ENCODE peak calls at places on chromosomes 4 and X, in seven cellular contexts. X is CD4-positive, alpha-beta T cell; J is neural progenitor cell; N is heart left ventricle; H is lung; E is psoas muscle; R is CD8-positive, alpha-beta memory T cell. Q is an unnamed sample.
A peak's percentile ranks its signal among the peaks of the same experiment; 100 is the strongest.

GRCh38 chr4:32847466-32847865 is 2127.3 kb downstream of the PCDH7 start:
- DNase-seq in J (peak; percentile 30), X (no peak), E (no peak), H (no peak), N (no peak), R (no peak), Q (no peak)

GRCh38 chrX:111353810-111354209 is 58.2 kb downstream of the DCX start:
- DNase-seq in N (no peak), X (no peak), R (no peak), J (no peak), H (no peak), E (no peak), Q (no peak)

GRCh38 chr4:143626134-143626859 is 74.2 kb downstream of the FREM3 start:
- DNase-seq in R (no peak), J (no peak), X (no peak), N (peak; percentile 85), H (peak; percentile 34), E (peak; percentile 79), Q (no peak)

GRCh38 chrX:42085836-42086235 is 162.5 kb upstream of the CASK start:
- DNase-seq in J (no peak), R (no peak), H (no peak), N (no peak), X (no peak), E (no peak), Q (no peak)

GRCh38 chrX:43870758-43871419 is 11.4 kb downstream of the MAOB start:
- DNase-seq in R (no peak), H (no peak), X (no peak), E (no peak), J (no peak), N (peak; percentile 69), Q (no peak)

GRCh38 chrX:130245441-130245840 is 23.3 kb downstream of the ZNF280C start:
- DNase-seq in E (no peak), J (no peak), X (no peak), N (no peak), R (no peak), H (no peak), Q (no peak)

GRCh38 chrX:5399403-5399802 is 829.3 kb downstream of the NLGN4X start:
- DNase-seq in R (no peak), J (peak; percentile 6), X (no peak), N (no peak), E (peak; percentile 54), H (no peak), Q (no peak)

GRCh38 chr4:21469438-21470032 is 479.0 kb downstream of the KCNIP4 start:
- DNase-seq in J (peak; percentile 31), E (no peak), X (no peak), N (no peak), H (no peak), R (no peak), Q (no peak)

GRCh38 chr4:177118596-177118995 is 191.1 kb upstream of the NEIL3 start:
- DNase-seq in N (peak; percentile 54), X (no peak), R (no peak), J (no peak), H (no peak), E (no peak), Q (no peak)

GRCh38 chr4:91840359-91840758 is 463.4 kb upstream of the GRID2 start:
- DNase-seq in J (no peak), E (no peak), R (no peak), N (no peak), X (no peak), H (no peak), Q (no peak)

GRCh38 chr4:113781439-113782040 is 20.0 kb upstream of the CAMK2D start:
- DNase-seq in E (no peak), J (peak; percentile 14), H (no peak), R (no peak), N (no peak), X (no peak), Q (no peak)

GRCh38 chrX:70422886-70423336 is at the start of gene GDPD2:
- DNase-seq in X (no peak), R (no peak), H (no peak), J (peak; percentile 89), E (no peak), N (no peak), Q (no peak)

GRCh38 chr4:61397174-61397573 is 197.0 kb downstream of the ADGRL3 start:
- DNase-seq in H (no peak), N (no peak), J (no peak), E (no peak), X (no peak), R (no peak), Q (no peak)

GRCh38 chr4:131584587-131584986 is 1564.5 kb upstream of the PCDH10 start:
- DNase-seq in J (no peak), E (no peak), H (no peak), X (no peak), R (no peak), N (no peak), Q (no peak)

GRCh38 chrX:147174596-147174995 is 360.1 kb upstream of the CXorf51A start:
- DNase-seq in X (no peak), J (no peak), R (no peak), H (no peak), E (no peak), N (no peak), Q (no peak)

GRCh38 chr4:56160631-56161030 is 211.9 kb downstream of the CEP135 start:
- DNase-seq in R (no peak), H (no peak), E (no peak), N (no peak), J (no peak), X (no peak), Q (no peak)

GRCh38 chr4:422587-422986 is 76.4 kb downstream of the ZNF721 start:
- DNase-seq in H (no peak), N (no peak), J (no peak), R (no peak), X (no peak), E (no peak), Q (no peak)
- H3K9me3 ChIP-seq in H (peaks cover 41% of the 10 kb centered on the region), N (peaks cover 27% of the 10 kb centered on the region), J (peaks cover 54% of the 10 kb centered on the region), R (peaks cover 54% of the 10 kb centered on the region), X (peaks cover 91% of the 10 kb centered on the region), E (peaks cover 100% of the 10 kb centered on the region), Q (peaks cover 65% of the 10 kb centered on the region)

DNA sequence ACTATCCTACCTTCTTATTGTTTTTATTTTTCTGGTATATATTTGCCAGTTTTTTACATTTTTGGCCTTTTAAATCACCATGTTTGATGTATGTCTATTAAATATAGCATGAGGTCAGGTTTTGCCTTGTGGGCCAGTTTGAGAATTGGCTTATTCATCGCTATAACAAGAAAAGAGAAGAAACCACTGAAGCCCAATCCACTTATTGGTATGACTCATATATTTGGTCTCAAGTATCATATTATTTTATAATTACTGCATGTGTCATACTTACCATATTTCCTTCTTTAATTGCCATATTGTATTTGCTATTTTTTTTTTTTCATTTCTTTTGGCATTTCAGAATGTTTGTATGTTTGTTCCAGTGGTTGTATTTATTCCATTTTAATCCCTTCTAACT is 99.3 kb downstream of the IRF2 start:
- DNase-seq in H (no peak), N (no peak), E (no peak), X (no peak), J (no peak), R (no peak), Q (no peak)
- H3K9me3 ChIP-seq in H (no peaks in the 10 kb centered on the region), N (no peaks in the 10 kb centered on the region), E (no peaks in the 10 kb centered on the region), X (no peaks in the 10 kb centered on the region), J (no peaks in the 10 kb centered on the region), R (no peaks in the 10 kb centered on the region), Q (no peaks in the 10 kb centered on the region)

DNA sequence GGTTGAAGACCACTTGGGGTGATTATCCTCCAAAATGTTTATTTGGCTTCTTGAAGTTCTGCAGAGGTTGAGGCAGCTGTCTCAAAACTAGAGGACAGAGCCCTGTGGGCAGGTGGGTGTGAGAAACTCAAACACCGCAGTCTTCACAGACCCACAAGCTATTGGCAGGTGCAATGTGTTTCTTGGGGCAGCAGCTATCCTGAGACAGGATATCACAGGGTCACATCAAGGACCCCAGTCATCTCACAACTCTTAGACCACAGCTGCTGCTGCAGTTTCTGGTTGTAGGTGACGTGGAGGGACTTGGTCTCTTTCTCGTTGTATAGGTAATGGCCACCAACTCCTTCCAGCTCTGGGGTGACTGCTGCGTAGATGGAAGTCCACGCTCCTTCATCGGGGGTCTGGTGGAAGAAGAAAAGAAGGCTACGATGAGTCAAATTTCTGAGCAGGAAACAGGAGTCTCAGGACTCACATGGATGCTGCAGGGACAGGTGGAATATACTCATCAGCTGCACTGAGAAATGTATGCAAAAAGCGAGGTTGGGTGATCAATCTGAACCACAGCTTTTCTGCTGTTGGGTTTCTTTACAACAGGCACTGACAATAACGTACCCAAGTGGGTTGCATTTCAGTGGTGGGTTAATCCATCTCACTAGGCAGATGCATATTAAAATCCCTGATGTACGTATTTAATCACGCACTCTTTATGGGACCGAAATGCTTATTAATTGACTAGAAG is 279.8 kb downstream of the DHRSX start:
- DNase-seq in E (no peak), N (no peak), R (no peak), X (no peak), H (no peak), J (no peak), Q (no peak)
- H3K9me3 ChIP-seq in E (peaks cover 9% of the 10 kb centered on the region), N (no peaks in the 10 kb centered on the region), R (peaks cover 12% of the 10 kb centered on the region), X (peaks cover 54% of the 10 kb centered on the region), H (peaks cover 3% of the 10 kb centered on the region), J (no peaks in the 10 kb centered on the region), Q (peaks cover 13% of the 10 kb centered on the region)

GRCh38 chr4:86652332-86652932 is 58.3 kb downstream of the PTPN13 start:
- DNase-seq in N (no peak), R (no peak), E (no peak), X (no peak), J (no peak), H (no peak), Q (no peak)
- H3K9me3 ChIP-seq in N (no peaks in the 10 kb centered on the region), R (no peaks in the 10 kb centered on the region), E (peaks cover 21% of the 10 kb centered on the region), X (peaks cover 15% of the 10 kb centered on the region), J (peaks cover 52% of the 10 kb centered on the region), H (peaks cover 6% of the 10 kb centered on the region), Q (peaks cover 11% of the 10 kb centered on the region)

GRCh38 chr4:12961713-12962112 is 522.4 kb downstream of the RAB28 start:
- DNase-seq in J (no peak), N (no peak), R (no peak), X (no peak), E (no peak), H (no peak), Q (no peak)

GRCh38 chr4:12957108-12957507 is 527.0 kb downstream of the RAB28 start:
- DNase-seq in J (no peak), E (no peak), R (no peak), X (no peak), N (no peak), H (no peak), Q (no peak)

DNA sequence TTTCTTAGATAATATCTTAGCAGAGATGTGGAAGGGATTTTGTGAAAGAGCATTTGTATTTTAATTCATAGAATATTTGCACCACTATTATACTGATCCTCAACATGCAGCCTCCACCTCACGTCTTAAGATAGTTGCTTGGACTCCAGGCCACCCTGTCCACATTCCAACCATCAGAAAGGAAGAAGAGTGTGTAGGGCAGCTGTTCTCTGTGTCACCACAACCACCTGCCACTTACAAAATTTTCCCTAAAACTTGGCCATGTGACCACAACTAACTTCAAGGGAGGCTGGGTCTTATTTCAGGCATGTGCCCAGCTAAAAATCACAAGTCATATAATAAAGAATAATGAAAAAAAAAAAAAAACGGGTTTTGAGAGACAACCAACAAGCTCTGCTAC is 528.1 kb downstream of the RAB28 start:
- DNase-seq in E (no peak), H (no peak), J (no peak), X (no peak), N (no peak), R (no peak), Q (no peak)
- H3K9me3 ChIP-seq in E (no peaks in the 10 kb centered on the region), H (no peaks in the 10 kb centered on the region), J (no peaks in the 10 kb centered on the region), X (no peaks in the 10 kb centered on the region), N (no peaks in the 10 kb centered on the region), R (no peaks in the 10 kb centered on the region), Q (no peaks in the 10 kb centered on the region)

Q was measured in CD8-positive, alpha-beta T cell.